ENCODE peak calls at places on chromosomes 1 and 21, in eight cellular contexts. K, S, V, Y, J, M, L and Z are unnamed samples.

GRCh38 chr1:44801491-44802305 is 1.5 kb downstream of the PLK3 start:
- DNase-seq in K (peak), S (no peak), V (peak), Y (no peak), J (peak), M (no peak), L (peak), Z (no peak)

GRCh38 chr1:15724949-15725880 is 10.8 kb upstream of the SLC25A34 start:
- DNase-seq in K (no peak), S (no peak), V (no peak), Y (no peak), J (no peak), M (no peak), L (peak), Z (no peak)

GRCh38 chr1:234617986-234618725 is 8.2 kb upstream of the IRF2BP2 start:
- DNase-seq in K (no peak), S (no peak), V (no peak), Y (no peak), J (peak), M (no peak), L (no peak), Z (no peak)

GRCh38 chr21:37970548-37970947 is 54.3 kb upstream of the KCNJ6 start:
- DNase-seq in K (no peak), S (no peak), V (no peak), Y (no peak), J (no peak), M (no peak), L (no peak), Z (no peak)

GRCh38 chr1:224343679-224344078 is 13.0 kb upstream of the CNIH4 start:
- DNase-seq in K (no peak), S (no peak), V (no peak), Y (no peak), J (no peak), M (no peak), L (no peak), Z (no peak)

GRCh38 chr21:42373181-42373907 is 7.0 kb upstream of the TFF1 start:
- DNase-seq in K (no peak), S (no peak), V (peak), Y (no peak), J (no peak), M (no peak), L (no peak), Z (no peak)

GRCh38 chr1:16275591-16275990 is 38.6 kb upstream of the CPLANE2 start:
- DNase-seq in K (no peak), S (no peak), V (no peak), Y (no peak), J (no peak), M (no peak), L (no peak), Z (no peak)

GRCh38 chr1:228009828-228010775 is 3.3 kb downstream of the WNT3A start:
- DNase-seq in K (no peak), S (no peak), V (peak), Y (no peak), J (no peak), M (no peak), L (no peak), Z (no peak)

GRCh38 chr1:18939398-18940302 is 16.8 kb downstream of the IFFO2 start:
- DNase-seq in K (no peak), S (no peak), V (no peak), Y (no peak), J (no peak), M (no peak), L (no peak), Z (no peak)

GRCh38 chr1:173332026-173332425 is 124.9 kb upstream of the TNFSF4 start:
- DNase-seq in K (no peak), S (no peak), V (no peak), Y (no peak), J (no peak), M (no peak), L (peak), Z (no peak)

GRCh38 chr1:110519125-110519810 is at the start of gene KCNA10:
- DNase-seq in K (no peak), S (no peak), V (no peak), Y (no peak), J (no peak), M (no peak), L (no peak), Z (no peak)

GRCh38 chr1:24027838-24028468 is 47.8 kb upstream of the SRSF10 start:
- DNase-seq in K (no peak), S (peak), V (no peak), Y (no peak), J (peak), M (peak), L (no peak), Z (no peak)